ENCODE peak calls at places on chromosomes 5 and 9, in eight cellular contexts. M, F, N, D, O, A, E and J are unnamed samples.

GRCh38 chr9:117926031-117926655 is 221.9 kb downstream of the TLR4 start:
- DNase-seq in M (no peak), F (no peak), N (no peak), D (no peak), O (no peak), A (no peak), E (no peak), J (no peak)

GRCh38 chr9:131402073-131402472 is 8.2 kb downstream of the PRRC2B start:
- DNase-seq in M (no peak), F (no peak), N (no peak), D (no peak), O (no peak), A (no peak), E (no peak), J (no peak)

GRCh38 chr5:171157775-171158174 is 151.3 kb upstream of the TLX3 start:
- DNase-seq in M (no peak), F (no peak), N (no peak), D (no peak), O (no peak), A (no peak), E (no peak), J (no peak)

GRCh38 chr9:129290606-129291005 is 112.5 kb upstream of the IER5L start:
- DNase-seq in M (no peak), F (no peak), N (no peak), D (no peak), O (no peak), A (peak; percentile 49), E (no peak), J (no peak)

GRCh38 chr5:159310492-159310891 is 19.8 kb downstream of the IL12B start:
- DNase-seq in M (no peak), F (no peak), N (no peak), D (peak; percentile 19), O (no peak), A (peak; percentile 59), E (no peak), J (no peak)

GRCh38 chr5:53482717-53483638 is 2.5 kb downstream of the FST start:
- DNase-seq in M (peak; percentile 20), F (no peak), N (no peak), D (no peak), O (no peak), A (peak; percentile 35), E (no peak), J (peak; percentile 29)

GRCh38 chr5:148751025-148751424 is 75.4 kb upstream of the ADRB2 start:
- DNase-seq in M (no peak), F (no peak), N (no peak), D (no peak), O (no peak), A (no peak), E (no peak), J (no peak)

GRCh38 chr9:129242971-129243561 is 65.0 kb upstream of the IER5L start:
- DNase-seq in M (peak; percentile 65), F (no peak), N (no peak), D (no peak), O (no peak), A (no peak), E (no peak), J (peak; percentile 21)

GRCh38 chr9:89137548-89138462 is 40.8 kb downstream of the SHC3 start:
- DNase-seq in M (peak; percentile 86), F (peak; percentile 6), N (no peak), D (no peak), O (no peak), A (peak; percentile 50), E (no peak), J (peak; percentile 19)

GRCh38 chr9:15509931-15510788 is 610 bp downstream of the PSIP1 start:
- DNase-seq in M (peak; percentile 39), F (peak; percentile 23), N (peak; percentile 48), D (peak; percentile 18), O (peak; percentile 46), A (peak; percentile 34), E (peak; percentile 55), J (peak; percentile 38)

GRCh38 chr9:7209990-7210389 is 452.2 kb downstream of the KDM4C start:
- DNase-seq in M (no peak), F (no peak), N (no peak), D (no peak), O (no peak), A (no peak), E (no peak), J (no peak)